ENCODE peak calls at places on chromosomes 3 and 15, in five cellular contexts. O is tibial artery; G is right lobe of liver; B is CD8-positive, alpha-beta memory T cell; U is left lung. Q is an unnamed sample.

GRCh38 chr3:51386159-51386851 is 1.2 kb downstream of the MANF start:
- DNase-seq in O (no peak), G (no peak), B (no peak), U (no peak), Q (no peak)

GRCh38 chr3:119604878-119605277 is 7.2 kb downstream of the PLA1A start:
- DNase-seq in U (no peak), B (no peak), O (no peak), G (no peak), Q (no peak)

GRCh38 chr15:39125904-39126303 is 455.0 kb upstream of the THBS1 start:
- DNase-seq in O (no peak), U (no peak), G (peak; percentile 20), B (peak; percentile 20), Q (peak; percentile 32)

GRCh38 chr3:160140756-160141155 is 84.5 kb upstream of the C3orf80 start:
- DNase-seq in U (no peak), B (no peak), G (no peak), O (no peak), Q (no peak)

GRCh38 chr3:110314512-110315114 is 757.0 kb upstream of the NECTIN3 start:
- DNase-seq in O (no peak), G (no peak), U (no peak), B (peak; percentile 46), Q (peak; percentile 53)

GRCh38 chr3:65118279-65118678 is 430.5 kb upstream of the ADAMTS9 start:
- DNase-seq in O (no peak), U (no peak), B (no peak), G (no peak), Q (no peak)

GRCh38 chr3:178257491-178257890 is 278.7 kb upstream of the KCNMB2 start:
- DNase-seq in O (no peak), G (no peak), U (no peak), B (no peak), Q (no peak)

GRCh38 chr15:70243686-70244540 is 146.2 kb upstream of the TLE3 start:
- DNase-seq in G (no peak), U (no peak), B (no peak), O (no peak), Q (no peak)

GRCh38 chr3:33317963-33318708 is 40.9 kb downstream of the FBXL2 start:
- DNase-seq in U (no peak), O (no peak), B (no peak), G (no peak), Q (no peak)

GRCh38 chr15:71249986-71250385 is 134.7 kb downstream of the THSD4 start:
- DNase-seq in G (no peak), O (no peak), U (no peak), B (no peak), Q (no peak)

GRCh38 chr15:40063563-40064011 is 24.6 kb upstream of the SRP14 start:
- DNase-seq in G (no peak), U (peak; percentile 28), O (peak; percentile 65), B (no peak), Q (no peak)

GRCh38 chr3:131730581-131730980 is 227.8 kb upstream of the MRPL3 start:
- DNase-seq in G (no peak), U (no peak), B (no peak), O (no peak), Q (no peak)

GRCh38 chr15:58758141-58758540 is 8.6 kb upstream of the ADAM10 start:
- DNase-seq in O (no peak), B (no peak), U (no peak), G (no peak), Q (no peak)

GRCh38 chr3:61560452-61561373 is 658 bp upstream of the PTPRG start:
- DNase-seq in O (peak; percentile 94), B (no peak), G (peak; percentile 82), U (peak; percentile 72), Q (peak; percentile 78)

GRCh38 chr3:50204804-50205718 is at the start of gene SLC38A3:
- DNase-seq in U (no peak), O (no peak), G (peak; percentile 68), B (peak; percentile 10), Q (no peak)

GRCh38 chr3:61584494-61584893 is 23.1 kb downstream of the PTPRG start:
- DNase-seq in B (no peak), G (no peak), U (no peak), O (no peak), Q (no peak)

GRCh38 chr3:47932431-47932830 is 83.8 kb downstream of the MAP4 start:
- DNase-seq in U (no peak), B (no peak), O (no peak), G (no peak), Q (no peak)

GRCh38 chr3:31958721-31959152 is 22.3 kb downstream of the OSBPL10 start:
- DNase-seq in B (no peak), O (no peak), U (no peak), G (no peak), Q (no peak)

GRCh38 chr15:61946778-61947177 is 113.5 kb downstream of the VPS13C start:
- DNase-seq in B (no peak), G (no peak), U (no peak), O (no peak), Q (no peak)

GRCh38 chr15:61951949-61952348 is 108.3 kb downstream of the VPS13C start:
- DNase-seq in O (no peak), G (no peak), U (no peak), B (no peak), Q (no peak)
- H3K4me1 ChIP-seq in O (no peaks in the 10 kb centered on the region), G (no peaks in the 10 kb centered on the region), U (no peaks in the 10 kb centered on the region), B (no peaks in the 10 kb centered on the region), Q (no peaks in the 10 kb centered on the region)

GRCh38 chr15:50227076-50227475 is 38.5 kb downstream of the HDC start:
- DNase-seq in U (no peak), O (no peak), G (no peak), B (no peak), Q (no peak)

GRCh38 chr15:50225897-50226296 is 39.6 kb downstream of the HDC start:
- DNase-seq in O (no peak), G (no peak), B (no peak), U (no peak), Q (no peak)

GRCh38 chr15:50231761-50232160 is 33.8 kb downstream of the HDC start:
- DNase-seq in B (no peak), O (no peak), U (no peak), G (no peak), Q (no peak)

GRCh38 chr15:50229336-50229735 is 36.2 kb downstream of the HDC start:
- DNase-seq in G (no peak), O (no peak), B (no peak), U (no peak), Q (no peak)

DNA sequence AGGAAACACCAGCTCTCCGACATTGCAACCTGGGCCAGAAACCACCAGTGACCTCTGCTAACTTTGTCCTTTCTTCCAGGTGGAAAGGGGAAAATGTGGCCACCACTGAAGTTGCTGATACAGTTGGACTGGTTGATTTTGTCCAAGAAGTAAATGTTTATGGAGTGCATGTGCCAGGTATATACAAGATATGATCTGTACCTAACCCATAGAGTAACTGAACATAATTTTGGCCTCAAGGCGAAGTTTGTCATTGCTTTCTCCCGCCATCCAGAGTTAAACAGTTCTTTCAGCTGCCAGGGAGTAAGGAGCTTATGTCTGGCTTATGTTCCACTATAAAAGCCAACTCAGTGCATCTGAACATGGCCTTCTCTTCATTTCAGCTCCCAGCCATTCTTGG is 36.7 kb downstream of the HDC start:
- DNase-seq in U (no peak), G (no peak), B (no peak), O (no peak), Q (no peak)
- H3K27ac ChIP-seq in U (no peak overlapping the region), G (no peak overlapping the region), B (no peak overlapping the region), O (no peak overlapping the region), Q (no peak overlapping the region)

DNA sequence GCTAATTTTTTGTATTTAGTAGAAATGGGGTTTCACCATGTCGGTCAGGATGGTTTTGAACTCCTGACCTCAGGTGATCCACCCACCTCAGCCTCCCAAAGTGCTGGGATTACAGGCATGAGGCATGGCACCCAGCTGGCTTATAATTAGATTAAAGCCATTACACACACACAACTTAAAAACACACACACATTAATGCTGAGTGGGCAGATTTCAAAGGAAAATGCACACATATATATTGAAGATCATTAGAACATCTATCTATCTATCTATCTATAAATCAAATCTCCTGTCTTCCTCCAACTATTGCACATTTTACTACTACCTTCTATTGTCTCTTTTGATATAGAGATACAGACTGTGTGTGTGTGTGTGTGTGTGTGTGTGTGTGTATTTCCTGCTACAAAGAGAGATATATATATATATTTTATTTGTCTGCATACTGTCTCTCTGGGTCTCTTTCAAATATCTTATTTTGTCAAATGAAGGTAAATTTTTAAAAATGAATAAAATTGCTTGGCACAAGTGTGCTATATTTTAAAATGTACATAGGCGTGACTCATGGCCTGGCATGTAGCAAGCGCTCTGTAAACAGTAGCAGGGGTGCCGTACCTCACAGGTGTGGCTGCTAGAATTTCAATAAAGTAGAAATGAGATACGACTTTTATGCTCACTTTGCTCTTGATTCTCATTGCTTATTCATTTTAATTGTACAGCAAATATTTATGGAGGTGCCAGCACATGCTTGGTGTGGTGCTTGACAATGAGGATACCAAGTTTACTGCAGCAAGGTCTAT is 655.8 kb downstream of the AGBL1 start:
- DNase-seq in G (no peak), O (no peak), B (no peak), U (no peak), Q (peak; percentile 45)
- H3K4me1 ChIP-seq in G (no peaks in the 10 kb centered on the region), O (no peaks in the 10 kb centered on the region), B (no peaks in the 10 kb centered on the region), U (no peaks in the 10 kb centered on the region), Q (peaks cover 11% of the 10 kb centered on the region)

GRCh38 chr3:102510663-102511062 is 75.8 kb downstream of the ZPLD1 start:
- DNase-seq in U (no peak), G (no peak), B (no peak), O (no peak), Q (no peak)
- H3K27ac ChIP-seq in U (no peak overlapping the region), G (no peak overlapping the region), B (no peak overlapping the region), O (no peak overlapping the region), Q (no peak overlapping the region)

GRCh38 chr3:12430086-12430485 is 54.2 kb upstream of the TSEN2 start:
- DNase-seq in O (no peak), G (no peak), U (no peak), B (no peak), Q (no peak)
- H3K4me1 ChIP-seq in O (no peaks in the 10 kb centered on the region), G (peaks cover 22% of the 10 kb centered on the region), U (peaks cover 25% of the 10 kb centered on the region), B (no peaks in the 10 kb centered on the region), Q (no peaks in the 10 kb centered on the region)

GRCh38 chr3:121998030-121998580 is 23.9 kb downstream of the ILDR1 start:
- DNase-seq in O (no peak), G (no peak), B (no peak), U (peak; percentile 42), Q (no peak)
- H3K27ac ChIP-seq in O (peak overlapping the region; percentile 5), G (no peak overlapping the region), B (no peak overlapping the region), U (peak overlapping the region; percentile 59), Q (peak overlapping the region; percentile 8)

GRCh38 chr3:142971431-142971830 is 8.0 kb upstream of the PAQR9 start:
- DNase-seq in G (no peak), B (no peak), O (no peak), U (no peak), Q (no peak)

GRCh38 chr3:142973217-142974009 is 9.9 kb upstream of the PAQR9 start:
- DNase-seq in O (no peak), B (no peak), G (peak; percentile 57), U (no peak), Q (no peak)

GRCh38 chr3:142975316-142975995 is 12.0 kb upstream of the PAQR9 start:
- DNase-seq in U (no peak), B (no peak), G (no peak), O (no peak), Q (no peak)

GRCh38 chr3:142968319-142968718 is 4.8 kb upstream of the PAQR9 start:
- DNase-seq in B (no peak), G (no peak), O (no peak), U (no peak), Q (no peak)

GRCh38 chr3:142972092-142972753 is 8.7 kb upstream of the PAQR9 start:
- DNase-seq in U (no peak), O (no peak), G (no peak), B (no peak), Q (no peak)
- H3K4me1 ChIP-seq in U (peaks cover 8% of the 10 kb centered on the region), O (peaks cover 6% of the 10 kb centered on the region), G (peaks cover 39% of the 10 kb centered on the region), B (no peaks in the 10 kb centered on the region), Q (no peaks in the 10 kb centered on the region)